ENCODE peak calls at places on chromosomes 13 and 19, in five cellular contexts. V, A, Q, Z and F are unnamed samples.

GRCh38 chr13:80239116-80239515 is 101.8 kb downstream of the SPRY2 start:
- DNase-seq in V (no peak), A (no peak), Z (no peak), Q (no peak), F (no peak)

GRCh38 chr13:97329331-97329730 is 104.6 kb upstream of the RAP2A start:
- DNase-seq in Q (peak), A (no peak), Z (no peak), V (no peak), F (no peak)

GRCh38 chr13:50529154-50529882 is 314.2 kb downstream of the DLEU7 start:
- DNase-seq in Q (peak), V (no peak), Z (no peak), A (peak), F (no peak)

GRCh38 chr19:1177322-1178114 is 3.5 kb upstream of the SBNO2 start:
- DNase-seq in V (no peak), Z (no peak), A (no peak), Q (peak), F (no peak)

GRCh38 chr13:77230560-77230959 is 96.3 kb downstream of the MYCBP2 start:
- DNase-seq in Q (no peak), A (no peak), V (no peak), Z (no peak), F (no peak)

GRCh38 chr19:6238256-6238642 is 41.5 kb downstream of the MLLT1 start:
- DNase-seq in V (no peak), A (no peak), Q (peak), Z (no peak), F (no peak)

GRCh38 chr13:30004204-30004603 is 153.8 kb upstream of the UBL3 start:
- DNase-seq in V (no peak), A (no peak), Q (no peak), Z (no peak), F (no peak)

GRCh38 chr13:41649659-41650058 is 192.3 kb downstream of the RGCC start:
- DNase-seq in Z (no peak), V (peak), Q (peak), A (no peak), F (no peak)

GRCh38 chr19:32203161-32203560 is 142.2 kb upstream of the ZNF507 start:
- DNase-seq in Q (no peak), Z (no peak), A (no peak), V (no peak), F (no peak)

GRCh38 chr13:97279913-97280312 is 57.8 kb downstream of the MBNL2 start:
- DNase-seq in Q (peak), V (no peak), A (no peak), Z (no peak), F (no peak)